ENCODE peak calls at places on chromosomes 4 and X, in four cellular contexts. R is right lobe of liver, D is EH, I is AG09319. X is an unnamed sample.

GRCh38 chr4:139585468-139585867 is 29.4 kb upstream of the SETD7 start:
- DNase-seq in R (no peak), D (no peak), I (no peak), X (no peak)

GRCh38 chr4:72899214-72899613 is 170.3 kb downstream of the COX18 start:
- DNase-seq in R (no peak), D (peak), I (no peak), X (no peak)

GRCh38 chrX:154840856-154841255 is 6.4 kb upstream of the SMIM9 start:
- DNase-seq in R (no peak), D (peak), I (peak), X (peak)

GRCh38 chr4:168856312-168856711 is 153.7 kb downstream of the CBR4 start:
- DNase-seq in R (no peak), D (peak), I (no peak), X (no peak)

GRCh38 chr4:794911-795725 is 30.8 kb downstream of the CPLX1 start:
- DNase-seq in R (no peak), D (no peak), I (no peak), X (no peak)

GRCh38 chr4:17316566-17316965 is 195.3 kb downstream of the QDPR start:
- DNase-seq in R (no peak), D (peak), I (no peak), X (no peak)

GRCh38 chr4:185587444-185588161 is 52.3 kb upstream of the PDLIM3 start:
- DNase-seq in R (no peak), D (no peak), I (no peak), X (no peak)

GRCh38 chr4:95660719-95661118 is 111.9 kb upstream of the UNC5C start:
- DNase-seq in R (no peak), D (no peak), I (no peak), X (no peak)

GRCh38 chrX:122868626-122869025 is 315.5 kb upstream of the GRIA3 start:
- DNase-seq in R (no peak), D (peak), I (no peak), X (no peak)

GRCh38 chr4:184792950-184793555 is 32.7 kb downstream of the ACSL1 start:
- DNase-seq in R (no peak), D (peak), I (peak), X (peak)

GRCh38 chr4:80322716-80323115 is 12.8 kb upstream of the CFAP299 start:
- DNase-seq in R (no peak), D (peak), I (no peak), X (peak)

GRCh38 chr4:77593993-77594392 is 11.6 kb upstream of the CXCL13 start:
- DNase-seq in R (no peak), D (no peak), I (no peak), X (no peak)

GRCh38 chr4:153260553-153261306 is 56.5 kb downstream of the TRIM2 start:
- DNase-seq in R (no peak), D (peak), I (peak), X (peak)

X was measured in fibroblast of the conjunctiva.